ENCODE peak calls at places on chromosomes 6 and 20, in ten cellular contexts. One of them, this sample, is unnamed. For H3K9me3 and H3K4me1, the result is how much of the 10 kb centered on the place peaks cover.

GRCh38 chr6:50791900-50792508 is 26.7 kb upstream of the TFAP2B start:
- DNase-seq in CD8-positive, alpha-beta memory T cell: no peak
- DNase-seq in IMR-90: peak
- DNase-seq in testis: peak
- DNase-seq in hepatocyte: peak
- DNase-seq in tibial artery: no peak
- DNase-seq in lung: no peak
- DNase-seq in BE2C: peak
- DNase-seq in pancreas: no peak
- DNase-seq in uterus: no peak
- DNase-seq in this sample: peak

GRCh38 chr20:53023717-53024116 is 51.6 kb downstream of the TSHZ2 start:
- DNase-seq in CD8-positive, alpha-beta memory T cell: no peak
- DNase-seq in IMR-90: no peak
- DNase-seq in testis: no peak
- DNase-seq in hepatocyte: no peak
- DNase-seq in tibial artery: no peak
- DNase-seq in lung: no peak
- DNase-seq in BE2C: no peak
- DNase-seq in pancreas: no peak
- DNase-seq in uterus: no peak
- DNase-seq in this sample: no peak

GRCh38 chr20:2742934-2743559 is 50.5 kb downstream of the EBF4 start:
- DNase-seq in CD8-positive, alpha-beta memory T cell: peak
- DNase-seq in IMR-90: peak
- DNase-seq in testis: peak
- DNase-seq in hepatocyte: peak
- DNase-seq in tibial artery: no peak
- DNase-seq in lung: peak
- DNase-seq in BE2C: peak
- DNase-seq in pancreas: peak
- DNase-seq in uterus: no peak
- DNase-seq in this sample: peak

GRCh38 chr6:155388546-155388945 is 67.1 kb downstream of the NOX3 start:
- DNase-seq in CD8-positive, alpha-beta memory T cell: no peak
- DNase-seq in IMR-90: peak
- DNase-seq in testis: no peak
- DNase-seq in hepatocyte: no peak
- DNase-seq in tibial artery: no peak
- DNase-seq in lung: no peak
- DNase-seq in BE2C: no peak
- DNase-seq in pancreas: no peak
- DNase-seq in uterus: no peak
- DNase-seq in this sample: no peak

GRCh38 chr6:52661551-52661950 is 9.4 kb upstream of the TMEM14A start:
- DNase-seq in CD8-positive, alpha-beta memory T cell: no peak
- DNase-seq in IMR-90: no peak
- DNase-seq in testis: no peak
- DNase-seq in hepatocyte: no peak
- DNase-seq in tibial artery: no peak
- DNase-seq in lung: no peak
- DNase-seq in BE2C: no peak
- DNase-seq in pancreas: no peak
- DNase-seq in uterus: no peak
- DNase-seq in this sample: no peak

GRCh38 chr6:170180671-170181337 is 110.1 kb downstream of the DLL1 start:
- DNase-seq in CD8-positive, alpha-beta memory T cell: no peak
- DNase-seq in IMR-90: no peak
- DNase-seq in testis: no peak
- DNase-seq in hepatocyte: no peak
- DNase-seq in tibial artery: peak
- DNase-seq in lung: no peak
- DNase-seq in BE2C: no peak
- DNase-seq in pancreas: no peak
- DNase-seq in uterus: no peak
- DNase-seq in this sample: no peak

GRCh38 chr20:13085275-13085674 is 76.5 kb downstream of the SPTLC3 start:
- DNase-seq in CD8-positive, alpha-beta memory T cell: no peak
- DNase-seq in IMR-90: no peak
- DNase-seq in testis: no peak
- DNase-seq in hepatocyte: no peak
- DNase-seq in tibial artery: no peak
- DNase-seq in lung: no peak
- DNase-seq in BE2C: no peak
- DNase-seq in pancreas: no peak
- DNase-seq in uterus: no peak
- DNase-seq in this sample: no peak

GRCh38 chr6:165990216-165990615 is 177.4 kb downstream of the TBXT start:
- DNase-seq in CD8-positive, alpha-beta memory T cell: no peak
- DNase-seq in IMR-90: no peak
- DNase-seq in testis: no peak
- DNase-seq in hepatocyte: no peak
- DNase-seq in tibial artery: no peak
- DNase-seq in lung: no peak
- DNase-seq in BE2C: no peak
- DNase-seq in pancreas: no peak
- DNase-seq in uterus: no peak
- DNase-seq in this sample: no peak

GRCh38 chr6:33704215-33704817 is 7.2 kb downstream of the UQCC2 start:
- DNase-seq in CD8-positive, alpha-beta memory T cell: no peak
- DNase-seq in IMR-90: no peak
- DNase-seq in testis: no peak
- DNase-seq in hepatocyte: no peak
- DNase-seq in tibial artery: no peak
- DNase-seq in lung: no peak
- DNase-seq in BE2C: no peak
- DNase-seq in pancreas: no peak
- DNase-seq in uterus: no peak
- DNase-seq in this sample: no peak

GRCh38 chr6:35468980-35469710 is 944 bp downstream of the RPL10A start:
- DNase-seq in CD8-positive, alpha-beta memory T cell: peak
- DNase-seq in IMR-90: no peak
- DNase-seq in testis: no peak
- DNase-seq in hepatocyte: no peak
- DNase-seq in tibial artery: no peak
- DNase-seq in lung: no peak
- DNase-seq in BE2C: no peak
- DNase-seq in pancreas: no peak
- DNase-seq in uterus: peak
- DNase-seq in this sample: peak

GRCh38 chr6:137167702-137168377 is 5.6 kb downstream of the IL22RA2 start:
- DNase-seq in CD8-positive, alpha-beta memory T cell: no peak
- DNase-seq in IMR-90: no peak
- DNase-seq in testis: no peak
- DNase-seq in hepatocyte: no peak
- DNase-seq in tibial artery: no peak
- DNase-seq in lung: no peak
- DNase-seq in BE2C: no peak
- DNase-seq in pancreas: no peak
- DNase-seq in uterus: no peak
- DNase-seq in this sample: no peak
- H3K9me3 ChIP-seq in CD8-positive, alpha-beta memory T cell: under half
- H3K9me3 ChIP-seq in IMR-90: under half
- H3K9me3 ChIP-seq in testis: under half
- H3K9me3 ChIP-seq in hepatocyte: under half
- H3K9me3 ChIP-seq in tibial artery: under half
- H3K9me3 ChIP-seq in lung: under half
- H3K9me3 ChIP-seq in BE2C: under half
- H3K9me3 ChIP-seq in pancreas: under half
- H3K9me3 ChIP-seq in uterus: under half
- H3K9me3 ChIP-seq in this sample: under half

GRCh38 chr6:25415701-25416100 is 136.5 kb downstream of the CARMIL1 start:
- DNase-seq in CD8-positive, alpha-beta memory T cell: no peak
- DNase-seq in IMR-90: no peak
- DNase-seq in testis: no peak
- DNase-seq in hepatocyte: no peak
- DNase-seq in tibial artery: no peak
- DNase-seq in lung: no peak
- DNase-seq in BE2C: no peak
- DNase-seq in pancreas: no peak
- DNase-seq in uterus: no peak
- DNase-seq in this sample: no peak
- H3K4me1 ChIP-seq in CD8-positive, alpha-beta memory T cell: under half
- H3K4me1 ChIP-seq in IMR-90: under half
- H3K4me1 ChIP-seq in testis: half or more
- H3K4me1 ChIP-seq in hepatocyte: under half
- H3K4me1 ChIP-seq in tibial artery: under half
- H3K4me1 ChIP-seq in lung: under half
- H3K4me1 ChIP-seq in BE2C: under half
- H3K4me1 ChIP-seq in pancreas: under half
- H3K4me1 ChIP-seq in uterus: under half
- H3K4me1 ChIP-seq in this sample: half or more

GRCh38 chr6:86331889-86332288 is 605.4 kb upstream of the HTR1E start:
- DNase-seq in CD8-positive, alpha-beta memory T cell: no peak
- DNase-seq in IMR-90: no peak
- DNase-seq in testis: no peak
- DNase-seq in hepatocyte: no peak
- DNase-seq in tibial artery: no peak
- DNase-seq in lung: no peak
- DNase-seq in BE2C: no peak
- DNase-seq in pancreas: no peak
- DNase-seq in uterus: no peak
- DNase-seq in this sample: no peak
- H3K9me3 ChIP-seq in CD8-positive, alpha-beta memory T cell: under half
- H3K9me3 ChIP-seq in IMR-90: under half
- H3K9me3 ChIP-seq in testis: under half
- H3K9me3 ChIP-seq in hepatocyte: under half
- H3K9me3 ChIP-seq in tibial artery: under half
- H3K9me3 ChIP-seq in lung: under half
- H3K9me3 ChIP-seq in BE2C: under half
- H3K9me3 ChIP-seq in pancreas: under half
- H3K9me3 ChIP-seq in uterus: under half
- H3K9me3 ChIP-seq in this sample: under half

DNA sequence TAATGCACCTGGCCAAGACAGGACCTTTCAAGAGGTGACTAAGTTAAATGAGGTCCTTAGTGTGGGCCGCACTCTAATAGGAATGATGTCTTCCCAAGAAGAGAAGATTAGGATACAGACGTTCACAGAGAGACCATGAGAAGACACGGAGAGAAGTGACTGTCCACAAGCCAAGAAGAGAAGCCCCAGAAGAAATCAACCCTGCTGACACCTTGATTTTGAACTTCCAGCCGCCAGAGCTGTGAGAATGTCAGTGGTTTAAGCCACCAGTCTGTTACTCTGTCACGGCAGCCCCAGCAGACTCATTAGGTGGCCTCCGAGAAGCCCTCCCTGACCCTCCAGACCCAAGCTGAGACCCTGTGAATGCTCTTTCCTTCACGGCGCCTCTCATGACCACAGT is 29.5 kb downstream of the NOL4L start:
- DNase-seq in CD8-positive, alpha-beta memory T cell: no peak
- DNase-seq in IMR-90: no peak
- DNase-seq in testis: no peak
- DNase-seq in hepatocyte: no peak
- DNase-seq in tibial artery: no peak
- DNase-seq in lung: no peak
- DNase-seq in BE2C: no peak
- DNase-seq in pancreas: no peak
- DNase-seq in uterus: no peak
- DNase-seq in this sample: no peak
- H3K4me1 ChIP-seq in CD8-positive, alpha-beta memory T cell: under half
- H3K4me1 ChIP-seq in IMR-90: under half
- H3K4me1 ChIP-seq in testis: under half
- H3K4me1 ChIP-seq in hepatocyte: under half
- H3K4me1 ChIP-seq in tibial artery: under half
- H3K4me1 ChIP-seq in lung: under half
- H3K4me1 ChIP-seq in BE2C: under half
- H3K4me1 ChIP-seq in pancreas: under half
- H3K4me1 ChIP-seq in uterus: under half
- H3K4me1 ChIP-seq in this sample: under half